ENCODE peak calls at places on chromosomes 13 and 19, in eight cellular contexts. F is mammary epithelial cell, W is fibroblast of mammary gland, K is tibial nerve, D is anterior cingulate cortex, P is COR-L47, E is glutamatergic neuron, X is hepatic stellate cell. C is an unnamed sample.

GRCh38 chr13:110853235-110853721 is 61.6 kb downstream of the ANKRD10 start:
- DNase-seq in F (no peak), W (peak; percentile 23), K (no peak), D (no peak), P (no peak), E (peak; percentile 71), X (peak; percentile 84), C (no peak)

GRCh38 chr13:77874406-77874805 is 44.2 kb downstream of the EDNRB start:
- DNase-seq in F (no peak), W (peak; percentile 67), K (no peak), D (no peak), P (no peak), E (no peak), X (no peak), C (no peak)

GRCh38 chr13:79231887-79232286 is 174.2 kb downstream of the RBM26 start:
- DNase-seq in F (no peak), W (no peak), K (no peak), D (no peak), P (no peak), E (no peak), X (no peak), C (no peak)

GRCh38 chr13:110636701-110637201 is 21.4 kb downstream of the NAXD start:
- DNase-seq in F (no peak), W (no peak), K (no peak), D (no peak), P (no peak), E (no peak), X (no peak), C (no peak)

GRCh38 chr13:110017379-110017778 is 231.0 kb upstream of the IRS2 start:
- DNase-seq in F (peak; percentile 86), W (peak; percentile 93), K (no peak), D (no peak), P (no peak), E (no peak), X (peak; percentile 80), C (no peak)

GRCh38 chr13:23618341-23618740 is 48.1 kb downstream of the TNFRSF19 start:
- DNase-seq in F (peak; percentile 96), W (peak; percentile 98), K (no peak), D (no peak), P (no peak), E (no peak), X (peak; percentile 57), C (no peak)

GRCh38 chr19:18233224-18233825 is 7.1 kb upstream of the PDE4C start:
- DNase-seq in F (peak; percentile 43), W (peak; percentile 25), K (no peak), D (no peak), P (no peak), E (peak; percentile 55), X (peak; percentile 76), C (no peak)

GRCh38 chr13:82833928-82834327 is 1048.3 kb downstream of the SLITRK1 start:
- DNase-seq in F (no peak), W (peak; percentile 42), K (no peak), D (no peak), P (no peak), E (no peak), X (no peak), C (no peak)

GRCh38 chr13:91133941-91134772 is 213.3 kb upstream of the MIR17HG start:
- DNase-seq in F (peak; percentile 49), W (peak; percentile 71), K (peak; percentile 55), D (no peak), P (peak; percentile 36), E (peak; percentile 31), X (peak; percentile 12), C (no peak)

GRCh38 chr19:18002347-18002850 is 5.6 kb upstream of the ARRDC2 start:
- DNase-seq in F (no peak), W (no peak), K (no peak), D (no peak), P (no peak), E (no peak), X (no peak), C (no peak)

GRCh38 chr19:50794074-50794777 is 4.0 kb downstream of the ACP4 start:
- DNase-seq in F (peak; percentile 43), W (peak; percentile 27), K (no peak), D (no peak), P (peak; percentile 56), E (no peak), X (no peak), C (no peak)

GRCh38 chr19:46970815-46971214 is 48.8 kb upstream of the NPAS1 start:
- DNase-seq in F (no peak), W (peak; percentile 87), K (no peak), D (no peak), P (peak; percentile 58), E (no peak), X (peak; percentile 92), C (no peak)

GRCh38 chr19:6020972-6021805 is 43.2 kb upstream of the RANBP3 start:
- DNase-seq in F (no peak), W (no peak), K (no peak), D (no peak), P (peak; percentile 71), E (no peak), X (no peak), C (no peak)

GRCh38 chr13:36345438-36346221 is 564 bp downstream of the SPART start:
- DNase-seq in F (peak; percentile 83), W (peak; percentile 93), K (peak; percentile 89), D (peak; percentile 84), P (no peak), E (peak; percentile 41), X (peak; percentile 56), C (peak; percentile 84)

GRCh38 chr13:108769213-108770070 is 140.0 kb downstream of the MYO16 start:
- DNase-seq in F (peak; percentile 56), W (no peak), K (no peak), D (no peak), P (no peak), E (no peak), X (no peak), C (no peak)

GRCh38 chr13:76887070-76887563 is 912 bp upstream of the KCTD12 start:
- DNase-seq in F (no peak), W (no peak), K (no peak), D (no peak), P (no peak), E (peak; percentile 34), X (no peak), C (peak; percentile 87)

GRCh38 chr19:21065336-21065735 is 16.7 kb upstream of the ZNF714 start:
- DNase-seq in F (no peak), W (no peak), K (no peak), D (no peak), P (no peak), E (no peak), X (no peak), C (no peak)

GRCh38 chr19:43763473-43763939 is 8.7 kb upstream of the SMG9 start:
- DNase-seq in F (no peak), W (peak; percentile 77), K (no peak), D (no peak), P (no peak), E (no peak), X (no peak), C (no peak)

GRCh38 chr19:51141181-51141580 is 920 bp upstream of the SIGLEC7 start:
- DNase-seq in F (no peak), W (no peak), K (no peak), D (no peak), P (no peak), E (no peak), X (no peak), C (no peak)

GRCh38 chr13:43981091-43981490 is 101.4 kb downstream of the LACC1 start:
- DNase-seq in F (no peak), W (no peak), K (no peak), D (no peak), P (no peak), E (peak; percentile 31), X (no peak), C (no peak)

GRCh38 chr13:42777476-42777875 is 3.9 kb upstream of the FAM216B start:
- DNase-seq in F (no peak), W (peak; percentile 24), K (no peak), D (no peak), P (no peak), E (no peak), X (no peak), C (no peak)

GRCh38 chr13:79541426-79542049 is 60.6 kb downstream of the NDFIP2 start:
- DNase-seq in F (peak; percentile 42), W (peak; percentile 75), K (peak; percentile 57), D (no peak), P (peak; percentile 20), E (no peak), X (no peak), C (no peak)

C was measured in lower leg skin.